ENCODE peak calls at places on chromosome 13, in six cellular contexts. One of them, this sample, is unnamed.
A peak's percentile ranks its signal among the peaks of the same experiment; 100 is the strongest.

GRCh38 chr13:75797256-75797655 is 161.1 kb downstream of the LMO7 start:
- DNase-seq in left ventricle myocardium inferior: no peak
- DNase-seq in pancreas: no peak
- DNase-seq in ovary: no peak
- DNase-seq in stomach: no peak
- DNase-seq in aorta: no peak
- DNase-seq in this sample: no peak

GRCh38 chr13:74206061-74206561 is 71.9 kb upstream of the KLF12 start:
- DNase-seq in aorta: no peak
- DNase-seq in stomach: no peak
- DNase-seq in pancreas: no peak
- DNase-seq in ovary: no peak
- DNase-seq in left ventricle myocardium inferior: no peak
- DNase-seq in this sample: no peak

GRCh38 chr13:87259479-87260083 is 411.6 kb upstream of the SLITRK5 start:
- DNase-seq in left ventricle myocardium inferior: no peak
- DNase-seq in stomach: no peak
- DNase-seq in aorta: no peak
- DNase-seq in pancreas: no peak
- DNase-seq in ovary: no peak
- DNase-seq in this sample: no peak

GRCh38 chr13:102726430-102726829 is 31.6 kb upstream of the METTL21C start:
- DNase-seq in pancreas: no peak
- DNase-seq in aorta: no peak
- DNase-seq in ovary: no peak
- DNase-seq in left ventricle myocardium inferior: no peak
- DNase-seq in stomach: no peak
- DNase-seq in this sample: no peak

GRCh38 chr13:51125495-51126226 is 14.6 kb upstream of the C13orf42 start:
- DNase-seq in stomach: peak; percentile 53
- DNase-seq in left ventricle myocardium inferior: peak; percentile 21
- DNase-seq in ovary: no peak
- DNase-seq in pancreas: no peak
- DNase-seq in aorta: peak; percentile 60
- DNase-seq in this sample: no peak

GRCh38 chr13:113468461-113469147 is 15.3 kb upstream of the ADPRHL1 start:
- DNase-seq in ovary: no peak
- DNase-seq in stomach: no peak
- DNase-seq in pancreas: no peak
- DNase-seq in aorta: no peak
- DNase-seq in left ventricle myocardium inferior: no peak
- DNase-seq in this sample: no peak

GRCh38 chr13:88483202-88483601 is 812.0 kb downstream of the SLITRK5 start:
- DNase-seq in pancreas: no peak
- DNase-seq in left ventricle myocardium inferior: no peak
- DNase-seq in stomach: no peak
- DNase-seq in aorta: no peak
- DNase-seq in ovary: no peak
- DNase-seq in this sample: no peak

GRCh38 chr13:21309542-21310172 is 133.2 kb downstream of the MRPL57 start:
- DNase-seq in aorta: no peak
- DNase-seq in pancreas: no peak
- DNase-seq in ovary: no peak
- DNase-seq in left ventricle myocardium inferior: no peak
- DNase-seq in stomach: no peak
- DNase-seq in this sample: no peak

DNA sequence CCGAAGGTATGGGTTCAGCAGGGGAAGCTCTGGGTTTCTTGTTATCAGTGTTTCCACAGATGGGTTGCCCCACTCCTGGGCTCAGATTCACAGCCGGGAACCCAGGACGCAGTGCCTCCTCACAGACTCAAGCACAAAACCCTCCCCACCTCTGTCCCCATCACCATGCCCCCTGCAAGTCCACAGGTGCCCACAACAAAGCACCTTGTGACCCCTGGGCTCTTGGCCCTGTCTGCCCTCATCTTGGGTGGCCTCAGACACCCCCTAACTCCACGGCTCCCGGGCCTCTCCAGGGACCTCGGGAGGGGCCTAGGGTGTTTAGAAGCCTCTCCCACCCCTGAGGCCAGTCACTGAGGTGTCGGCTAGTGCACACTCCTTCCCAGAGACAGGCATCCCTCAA is 231.7 kb downstream of the TUBA3C start:
- DNase-seq in ovary: no peak
- DNase-seq in stomach: no peak
- DNase-seq in aorta: no peak
- DNase-seq in left ventricle myocardium inferior: no peak
- DNase-seq in pancreas: no peak
- DNase-seq in this sample: no peak
- H3K27ac ChIP-seq in ovary: no peak overlapping the region
- H3K27ac ChIP-seq in stomach: no peak overlapping the region
- H3K27ac ChIP-seq in aorta: no peak overlapping the region
- H3K27ac ChIP-seq in left ventricle myocardium inferior: no peak overlapping the region
- H3K27ac ChIP-seq in pancreas: no peak overlapping the region
- H3K27ac ChIP-seq in this sample: no peak overlapping the region

GRCh38 chr13:23356368-23356767 is 77.1 kb downstream of the SACS start:
- DNase-seq in pancreas: no peak
- DNase-seq in ovary: no peak
- DNase-seq in stomach: no peak
- DNase-seq in left ventricle myocardium inferior: no peak
- DNase-seq in aorta: no peak
- DNase-seq in this sample: no peak
- H3K36me3 ChIP-seq in pancreas: no peaks in the 10 kb centered on the region
- H3K36me3 ChIP-seq in ovary: no peaks in the 10 kb centered on the region
- H3K36me3 ChIP-seq in stomach: peaks cover 8% of the 10 kb centered on the region
- H3K36me3 ChIP-seq in left ventricle myocardium inferior: peaks cover 45% of the 10 kb centered on the region
- H3K36me3 ChIP-seq in aorta: peaks cover 8% of the 10 kb centered on the region
- H3K36me3 ChIP-seq in this sample: peaks cover 51% of the 10 kb centered on the region

GRCh38 chr13:90968510-90968909 is 379.0 kb upstream of the MIR17HG start:
- DNase-seq in left ventricle myocardium inferior: no peak
- DNase-seq in pancreas: no peak
- DNase-seq in aorta: no peak
- DNase-seq in stomach: no peak
- DNase-seq in ovary: no peak
- DNase-seq in this sample: no peak

GRCh38 chr13:90979059-90979458 is 368.4 kb upstream of the MIR17HG start:
- DNase-seq in pancreas: no peak
- DNase-seq in stomach: no peak
- DNase-seq in ovary: no peak
- DNase-seq in aorta: no peak
- DNase-seq in left ventricle myocardium inferior: no peak
- DNase-seq in this sample: no peak

GRCh38 chr13:90974249-90974954 is 373.1 kb upstream of the MIR17HG start:
- DNase-seq in left ventricle myocardium inferior: no peak
- DNase-seq in pancreas: no peak
- DNase-seq in ovary: no peak
- DNase-seq in stomach: no peak
- DNase-seq in aorta: no peak
- DNase-seq in this sample: no peak
- H3K27ac ChIP-seq in left ventricle myocardium inferior: no peak overlapping the region
- H3K27ac ChIP-seq in pancreas: no peak overlapping the region
- H3K27ac ChIP-seq in ovary: no peak overlapping the region
- H3K27ac ChIP-seq in stomach: no peak overlapping the region
- H3K27ac ChIP-seq in aorta: no peak overlapping the region
- H3K27ac ChIP-seq in this sample: no peak overlapping the region

GRCh38 chr13:100633461-100633860 is 41.1 kb downstream of the TMTC4 start:
- DNase-seq in stomach: no peak
- DNase-seq in pancreas: no peak
- DNase-seq in aorta: no peak
- DNase-seq in left ventricle myocardium inferior: no peak
- DNase-seq in ovary: no peak
- DNase-seq in this sample: no peak
- H3K36me3 ChIP-seq in stomach: peaks cover 33% of the 10 kb centered on the region
- H3K36me3 ChIP-seq in pancreas: no peaks in the 10 kb centered on the region
- H3K36me3 ChIP-seq in aorta: peaks cover 6% of the 10 kb centered on the region
- H3K36me3 ChIP-seq in left ventricle myocardium inferior: peaks cover 63% of the 10 kb centered on the region
- H3K36me3 ChIP-seq in ovary: no peaks in the 10 kb centered on the region
- H3K36me3 ChIP-seq in this sample: peaks cover 47% of the 10 kb centered on the region

GRCh38 chr13:91193358-91193757 is 154.1 kb upstream of the MIR17HG start:
- DNase-seq in aorta: no peak
- DNase-seq in stomach: no peak
- DNase-seq in left ventricle myocardium inferior: no peak
- DNase-seq in pancreas: no peak
- DNase-seq in ovary: no peak
- DNase-seq in this sample: no peak
- H3K27ac ChIP-seq in aorta: no peak overlapping the region
- H3K27ac ChIP-seq in stomach: no peak overlapping the region
- H3K27ac ChIP-seq in left ventricle myocardium inferior: no peak overlapping the region
- H3K27ac ChIP-seq in pancreas: no peak overlapping the region
- H3K27ac ChIP-seq in ovary: no peak overlapping the region
- H3K27ac ChIP-seq in this sample: no peak overlapping the region

DNA sequence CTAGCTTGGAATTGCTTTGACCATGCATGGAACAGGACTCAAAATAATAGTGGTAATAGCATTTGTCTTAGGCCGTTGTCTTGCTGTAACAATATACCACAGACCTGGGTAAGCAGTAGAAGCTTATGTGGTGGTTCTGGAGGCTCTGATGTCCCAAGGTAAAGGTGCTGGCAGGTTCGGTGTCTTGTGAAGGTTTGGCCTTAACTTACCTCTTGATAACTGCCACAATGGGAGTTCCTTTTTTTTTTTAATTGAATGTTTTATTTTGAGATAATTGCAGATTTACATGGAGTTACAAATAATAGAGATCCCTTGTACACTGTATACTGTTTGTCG is 5.8 kb downstream of the RPL21 start:
- DNase-seq in stomach: no peak
- DNase-seq in ovary: no peak
- DNase-seq in pancreas: no peak
- DNase-seq in left ventricle myocardium inferior: no peak
- DNase-seq in aorta: no peak
- DNase-seq in this sample: no peak
- H3K36me3 ChIP-seq in stomach: peaks cover 22% of the 10 kb centered on the region
- H3K36me3 ChIP-seq in ovary: no peaks in the 10 kb centered on the region
- H3K36me3 ChIP-seq in pancreas: peaks cover 3% of the 10 kb centered on the region
- H3K36me3 ChIP-seq in left ventricle myocardium inferior: peaks cover 69% of the 10 kb centered on the region
- H3K36me3 ChIP-seq in aorta: no peaks in the 10 kb centered on the region
- H3K36me3 ChIP-seq in this sample: peaks cover 82% of the 10 kb centered on the region

This sample was measured in RWPE2.